ENCODE peak calls at places on chromosomes 6 and 20, in seven cellular contexts. V is WERI-Rb-1, N is T-helper 2 cell, L is EL, S is H54, D is occipital lobe, W is bronchial epithelial cell. Z is an unnamed sample.

GRCh38 chr6:28838289-28838633 is 85.5 kb downstream of the TRIM27 start:
- DNase-seq in V (peak), N (peak), L (peak), S (no peak), D (peak), W (peak), Z (peak)

GRCh38 chr6:5471637-5472430 is 210.5 kb downstream of the FARS2 start:
- DNase-seq in V (peak), N (no peak), L (no peak), S (no peak), D (no peak), W (no peak), Z (no peak)

GRCh38 chr20:53829086-53829703 is 235.6 kb upstream of the ZNF217 start:
- DNase-seq in V (no peak), N (no peak), L (peak), S (peak), D (no peak), W (peak), Z (no peak)

GRCh38 chr6:158068893-158069799 is 87.5 kb downstream of the SYNJ2 start:
- DNase-seq in V (no peak), N (no peak), L (peak), S (peak), D (no peak), W (peak), Z (no peak)

GRCh38 chr6:45377041-45377554 is 636 bp downstream of the SUPT3H start:
- DNase-seq in V (no peak), N (no peak), L (no peak), S (no peak), D (no peak), W (peak), Z (no peak)

GRCh38 chr6:155378724-155379123 is 64.4 kb upstream of the TFB1M start:
- DNase-seq in V (no peak), N (no peak), L (no peak), S (no peak), D (no peak), W (no peak), Z (no peak)

GRCh38 chr6:56364482-56365313 is 117.3 kb upstream of the COL21A1 start:
- DNase-seq in V (no peak), N (no peak), L (peak), S (no peak), D (no peak), W (no peak), Z (no peak)

GRCh38 chr20:7712661-7713060 is 227.6 kb downstream of the HAO1 start:
- DNase-seq in V (no peak), N (no peak), L (no peak), S (no peak), D (no peak), W (peak), Z (no peak)

GRCh38 chr20:31637660-31638059 is at the start of gene COX4I2:
- DNase-seq in V (no peak), N (no peak), L (no peak), S (no peak), D (no peak), W (no peak), Z (no peak)

GRCh38 chr6:113293106-113293505 is 564.0 kb upstream of the MARCKS start:
- DNase-seq in V (no peak), N (no peak), L (no peak), S (no peak), D (no peak), W (no peak), Z (no peak)